ENCODE peak calls at places on chromosomes 3 and 15, in ten cellular contexts. T, E, V, L, N, U, B, C, F and X are unnamed samples.

GRCh38 chr3:141401584-141402475 is 33.5 kb downstream of the ZBTB38 start:
- DNase-seq in T (no peak), E (peak; percentile 17), V (no peak), L (peak; percentile 56), N (no peak), U (no peak), B (no peak), C (no peak), F (peak; percentile 55), X (peak; percentile 58)

GRCh38 chr15:94042163-94042954 is 189.0 kb upstream of the MCTP2 start:
- DNase-seq in T (no peak), E (no peak), V (peak; percentile 56), L (peak; percentile 18), N (no peak), U (no peak), B (no peak), C (no peak), F (no peak), X (no peak)

GRCh38 chr15:39629376-39629775 is 48.5 kb downstream of the THBS1 start:
- DNase-seq in T (no peak), E (peak; percentile 49), V (peak; percentile 66), L (peak; percentile 67), N (no peak), U (no peak), B (no peak), C (no peak), F (no peak), X (no peak)

GRCh38 chr3:56484096-56484495 is 15.8 kb upstream of the ERC2 start:
- DNase-seq in T (no peak), E (no peak), V (no peak), L (no peak), N (no peak), U (no peak), B (no peak), C (no peak), F (no peak), X (no peak)

GRCh38 chr3:14377044-14377837 is 25.2 kb upstream of the SLC6A6 start:
- DNase-seq in T (no peak), E (no peak), V (no peak), L (no peak), N (no peak), U (no peak), B (no peak), C (no peak), F (no peak), X (no peak)

GRCh38 chr3:95277614-95278013 is 1214.8 kb downstream of the NSUN3 start:
- DNase-seq in T (no peak), E (no peak), V (no peak), L (no peak), N (no peak), U (no peak), B (no peak), C (no peak), F (peak; percentile 37), X (no peak)

GRCh38 chr3:8305371-8305770 is 196.3 kb upstream of the LMCD1 start:
- DNase-seq in T (no peak), E (no peak), V (no peak), L (no peak), N (no peak), U (no peak), B (no peak), C (no peak), F (no peak), X (no peak)

GRCh38 chr15:29454506-29454905 is 184.9 kb upstream of the NSMCE3 start:
- DNase-seq in T (no peak), E (no peak), V (no peak), L (no peak), N (no peak), U (no peak), B (no peak), C (no peak), F (no peak), X (no peak)

GRCh38 chr15:101244039-101244781 is 7.6 kb downstream of the CHSY1 start:
- DNase-seq in T (no peak), E (no peak), V (no peak), L (no peak), N (no peak), U (no peak), B (no peak), C (no peak), F (no peak), X (no peak)

GRCh38 chr3:50171540-50172301 is 16.6 kb downstream of the SEMA3F start:
- DNase-seq in T (no peak), E (no peak), V (no peak), L (peak; percentile 78), N (no peak), U (no peak), B (no peak), C (no peak), F (no peak), X (no peak)

GRCh38 chr3:195250473-195251251 is 20.3 kb downstream of the XXYLT1 start:
- DNase-seq in T (no peak), E (no peak), V (no peak), L (peak; percentile 18), N (no peak), U (no peak), B (no peak), C (no peak), F (no peak), X (no peak)

GRCh38 chr3:156293566-156293965 is 173.2 kb downstream of the KCNAB1 start:
- DNase-seq in T (no peak), E (no peak), V (no peak), L (no peak), N (no peak), U (no peak), B (no peak), C (no peak), F (no peak), X (no peak)

GRCh38 chr3:188775412-188775811 is 396.4 kb upstream of the TPRG1 start:
- DNase-seq in T (no peak), E (no peak), V (no peak), L (no peak), N (no peak), U (no peak), B (no peak), C (no peak), F (no peak), X (no peak)

GRCh38 chr3:54355795-54356194 is 233.4 kb downstream of the CACNA2D3 start:
- DNase-seq in T (no peak), E (no peak), V (peak; percentile 64), L (no peak), N (no peak), U (no peak), B (no peak), C (no peak), F (no peak), X (no peak)

GRCh38 chr3:188554404-188554803 is 400.4 kb downstream of the LPP start:
- DNase-seq in T (no peak), E (no peak), V (peak; percentile 48), L (no peak), N (no peak), U (no peak), B (no peak), C (no peak), F (no peak), X (no peak)

GRCh38 chr3:15744176-15744575 is 53.6 kb downstream of the ANKRD28 start:
- DNase-seq in T (no peak), E (no peak), V (no peak), L (no peak), N (no peak), U (no peak), B (no peak), C (no peak), F (no peak), X (no peak)